ENCODE peak calls at places on chromosomes 2 and 18, in nine cellular contexts. P, T, C, F, G, S, R, X and K are unnamed samples.

GRCh38 chr18:74499633-74500032 is 3.5 kb downstream of the CNDP2 start:
- DNase-seq in T (no peak), R (peak), C (peak), X (peak), F (peak), S (no peak), P (peak), G (peak), K (no peak)

GRCh38 chr2:207041279-207041678 is 102.0 kb downstream of the CPO start:
- DNase-seq in T (peak), R (peak), C (no peak), F (no peak), S (no peak), G (no peak), P (no peak), X (no peak), K (peak)

GRCh38 chr2:224927671-224928173 is 114.5 kb downstream of the DOCK10 start:
- DNase-seq in T (no peak), F (peak), P (no peak), X (peak), G (no peak), S (peak), R (peak), C (no peak), K (no peak)

GRCh38 chr2:54360055-54360792 is 95.9 kb upstream of the SPTBN1 start:
- DNase-seq in G (peak), R (peak), X (no peak), C (no peak), T (no peak), F (no peak), S (peak), P (no peak), K (no peak)

GRCh38 chr2:113173563-113174368 is at the start of gene PSD4:
- DNase-seq in F (peak), G (no peak), T (no peak), X (peak), C (no peak), P (no peak), S (no peak), R (peak), K (no peak)

GRCh38 chr2:202269585-202269984 is 4.0 kb downstream of the NOP58 start:
- DNase-seq in P (no peak), C (no peak), S (no peak), F (peak), R (no peak), X (peak), T (no peak), G (no peak), K (no peak)

GRCh38 chr2:159399716-159400525 is 113.4 kb upstream of the WDSUB1 start:
- DNase-seq in C (peak), R (peak), G (peak), X (no peak), F (no peak), P (no peak), S (no peak), T (no peak), K (no peak)

GRCh38 chr2:185625604-185626003 is 113.0 kb upstream of the FSIP2 start:
- DNase-seq in G (no peak), P (no peak), S (no peak), T (no peak), X (no peak), R (no peak), F (no peak), C (no peak), K (no peak)

GRCh38 chr2:237488901-237489860 is 2.1 kb downstream of the MLPH start:
- DNase-seq in S (no peak), G (no peak), X (no peak), F (no peak), R (no peak), P (no peak), C (peak), T (no peak), K (no peak)

GRCh38 chr2:112634153-112634873 is 11.4 kb upstream of the SLC20A1 start:
- DNase-seq in P (no peak), C (no peak), T (no peak), S (no peak), F (peak), X (peak), G (no peak), R (no peak), K (no peak)

GRCh38 chr2:11983870-11984269 is 237.4 kb downstream of the LPIN1 start:
- DNase-seq in R (no peak), P (no peak), X (no peak), C (no peak), F (no peak), S (no peak), G (no peak), T (no peak), K (no peak)

GRCh38 chr18:48992791-48993555 is 42.2 kb upstream of the SMAD7 start:
- DNase-seq in T (no peak), G (no peak), F (no peak), S (no peak), X (no peak), C (no peak), R (no peak), P (no peak), K (no peak)

GRCh38 chr18:3492721-3493120 is 42.7 kb downstream of the TGIF1 start:
- DNase-seq in R (no peak), C (no peak), S (no peak), F (no peak), G (no peak), P (no peak), X (no peak), T (no peak), K (no peak)

GRCh38 chr2:17555150-17555549 is 14.7 kb downstream of the VSNL1 start:
- DNase-seq in X (no peak), F (no peak), C (no peak), P (no peak), S (no peak), G (no peak), R (no peak), T (no peak), K (no peak)

GRCh38 chr2:37283207-37283606 is 41.4 kb downstream of the PRKD3 start:
- DNase-seq in X (no peak), P (no peak), S (peak), T (no peak), G (peak), F (no peak), C (peak), R (peak), K (no peak)

GRCh38 chr2:155125585-155126230 is 427.2 kb downstream of the KCNJ3 start:
- DNase-seq in X (no peak), F (no peak), R (no peak), G (no peak), T (no peak), S (no peak), P (no peak), C (peak), K (no peak)

GRCh38 chr2:213934560-213934959 is 476.3 kb upstream of the VWC2L start:
- DNase-seq in T (peak), C (peak), R (peak), P (no peak), S (no peak), G (peak), X (peak), F (no peak), K (no peak)

GRCh38 chr2:98824256-98825042 is 93.5 kb upstream of the MGAT4A start:
- DNase-seq in F (no peak), S (no peak), T (no peak), P (no peak), X (no peak), G (no peak), C (no peak), R (no peak), K (no peak)